ENCODE peak calls at places on chromosomes 7 and 10, in six cellular contexts. X is stomach, N is transverse colon, M is IMR-90, R is left lung, A is heart right ventricle. F is an unnamed sample.

GRCh38 chr10:95759233-95759826 is 3.4 kb downstream of the ENTPD1 start:
- DNase-seq in X (no peak), N (no peak), M (no peak), R (no peak), A (no peak), F (no peak)

GRCh38 chr7:17166824-17167379 is 131.6 kb upstream of the AHR start:
- DNase-seq in X (no peak), N (no peak), M (no peak), R (no peak), A (no peak), F (no peak)

GRCh38 chr10:6228010-6228511 is 25.3 kb downstream of the PFKFB3 start:
- DNase-seq in X (no peak), N (no peak), M (peak; percentile 61), R (no peak), A (no peak), F (no peak)

GRCh38 chr7:30422922-30423321 is 55.7 kb downstream of the NOD1 start:
- DNase-seq in X (no peak), N (no peak), M (peak; percentile 23), R (no peak), A (no peak), F (no peak)

GRCh38 chr10:112815238-112816032 is 134.6 kb upstream of the TCF7L2 start:
- DNase-seq in X (no peak), N (no peak), M (peak; percentile 67), R (no peak), A (no peak), F (no peak)

GRCh38 chr10:124415210-124415609 is 3.5 kb downstream of the OAT start:
- DNase-seq in X (no peak), N (no peak), M (no peak), R (no peak), A (no peak), F (no peak)

GRCh38 chr10:104766341-104766740 is 125.3 kb downstream of the SORCS3 start:
- DNase-seq in X (no peak), N (no peak), M (no peak), R (no peak), A (no peak), F (no peak)

GRCh38 chr10:94210465-94211186 is 152.1 kb downstream of the NOC3L start:
- DNase-seq in X (no peak), N (no peak), M (no peak), R (no peak), A (no peak), F (no peak)

GRCh38 chr7:4245866-4246470 is 436.1 kb upstream of the FOXK1 start:
- DNase-seq in X (no peak), N (no peak), M (no peak), R (no peak), A (no peak), F (no peak)

GRCh38 chr10:101029520-101030309 is 1.2 kb downstream of the PDZD7 start:
- DNase-seq in X (no peak), N (no peak), M (no peak), R (no peak), A (no peak), F (no peak)

GRCh38 chr7:8204674-8205377 is 57.1 kb downstream of the ICA1 start:
- DNase-seq in X (no peak), N (no peak), M (no peak), R (no peak), A (no peak), F (no peak)

DNA sequence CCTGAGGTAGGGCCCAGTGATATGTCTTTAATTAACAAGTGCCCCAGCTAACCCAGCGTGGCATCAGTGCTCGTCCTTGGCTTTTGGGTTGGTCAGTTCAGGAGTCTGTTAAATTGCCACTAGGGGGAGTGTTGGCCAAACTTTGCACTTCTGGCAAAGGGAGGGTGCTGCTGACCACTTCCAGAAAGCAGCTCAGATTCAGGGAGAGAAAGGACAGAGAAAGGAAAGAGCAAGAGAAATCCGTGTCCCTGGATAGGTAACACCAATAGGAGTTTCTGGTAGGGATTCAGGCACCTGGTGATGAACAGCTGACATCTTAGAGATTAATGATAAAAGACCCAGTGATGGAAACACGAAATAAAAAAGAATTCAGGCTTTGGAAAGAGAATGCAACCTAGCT is 243.1 kb upstream of the AOAH start:
- DNase-seq in X (peak; percentile 57), N (peak; percentile 24), M (peak; percentile 62), R (peak; percentile 55), A (peak; percentile 20), F (peak; percentile 65)
- H3K4me1 ChIP-seq in X (peaks cover 55% of the 10 kb centered on the region), N (peaks cover 9% of the 10 kb centered on the region), M (no peaks in the 10 kb centered on the region), R (peaks cover 42% of the 10 kb centered on the region), A (no peaks in the 10 kb centered on the region), F (no peaks in the 10 kb centered on the region)

DNA sequence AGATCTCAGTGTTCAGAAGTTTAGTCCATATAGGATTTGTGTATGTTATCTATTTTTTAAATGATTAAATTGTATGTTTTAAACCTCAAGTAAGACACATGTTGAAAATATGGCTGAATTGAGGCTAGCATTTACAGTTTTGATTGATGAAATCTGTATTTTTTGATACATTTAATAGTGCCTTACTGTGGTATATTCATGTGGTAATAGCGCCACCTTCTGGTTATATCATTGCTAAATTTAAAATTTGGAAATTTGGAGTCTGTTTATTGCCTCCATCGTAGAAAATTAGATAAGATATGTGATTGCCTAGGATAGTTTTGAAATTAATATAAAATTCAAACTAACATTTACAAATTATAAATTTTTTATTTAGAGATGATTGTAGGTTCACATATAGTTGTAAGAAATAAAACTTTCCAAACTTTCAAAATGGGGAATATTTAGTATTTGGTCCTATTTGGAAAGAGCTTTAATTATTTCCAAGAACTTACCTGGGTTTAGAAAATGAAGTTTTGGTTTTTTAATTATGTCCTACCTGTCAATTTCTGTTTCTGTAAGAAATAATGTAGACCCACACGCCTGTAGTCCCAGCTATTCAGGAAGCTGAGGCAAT is 19.1 kb upstream of the ARMS2 start:
- DNase-seq in X (no peak), N (no peak), M (peak; percentile 55), R (no peak), A (no peak), F (no peak)
- TF ChIP-seq CTCF in X (peak; percentile 80), N (peak; percentile 67), M (peak; percentile 78), R (peak; percentile 48), A (peak; percentile 59), F (peak; percentile 64)

GRCh38 chr7:101174322-101174854 is 5.7 kb downstream of the NAT16 start:
- DNase-seq in X (no peak), N (no peak), M (no peak), R (no peak), A (no peak), F (no peak)

GRCh38 chr7:101172005-101172853 is 6.9 kb upstream of the VGF start:
- DNase-seq in X (no peak), N (no peak), M (no peak), R (no peak), A (no peak), F (no peak)

GRCh38 chr7:101171442-101171837 is 6.1 kb upstream of the VGF start:
- DNase-seq in X (no peak), N (no peak), M (no peak), R (no peak), A (no peak), F (no peak)

GRCh38 chr7:101173752-101174244 is 6.3 kb downstream of the NAT16 start:
- DNase-seq in X (peak; percentile 34), N (no peak), M (no peak), R (no peak), A (no peak), F (peak; percentile 26)

GRCh38 chr7:101172854-101173751 is 7.0 kb downstream of the NAT16 start:
- DNase-seq in X (peak; percentile 85), N (peak; percentile 68), M (peak; percentile 71), R (peak; percentile 76), A (peak; percentile 74), F (peak; percentile 72)
- H3K4me3 ChIP-seq in X (peak overlapping the region; percentile 28), N (no peak overlapping the region), M (no peak overlapping the region), R (no peak overlapping the region), A (peak overlapping the region; percentile 3), F (peak overlapping the region; percentile 20)

DNA sequence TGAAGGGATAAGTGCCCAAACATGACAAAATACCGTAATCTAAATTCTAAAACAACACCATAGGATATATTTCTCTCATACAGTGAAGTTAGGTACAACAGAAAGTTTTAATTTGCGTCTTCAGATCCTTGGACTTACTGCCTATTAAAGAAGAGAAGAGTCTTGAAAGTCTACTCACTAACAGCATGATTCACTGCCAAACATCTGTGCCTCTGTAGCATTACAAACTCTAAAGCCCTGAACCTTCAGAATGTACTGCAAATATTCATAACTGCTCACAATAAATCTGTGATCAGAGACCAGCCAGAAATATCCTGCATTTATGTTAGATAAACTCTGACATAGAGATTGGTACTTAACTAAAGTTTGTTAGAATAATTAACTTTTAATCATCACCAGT is 365.3 kb downstream of the PARD3 start:
- DNase-seq in X (no peak), N (no peak), M (peak; percentile 47), R (no peak), A (no peak), F (no peak)
- H3K4me1 ChIP-seq in X (no peaks in the 10 kb centered on the region), N (peaks cover 12% of the 10 kb centered on the region), M (peaks cover 1% of the 10 kb centered on the region), R (no peaks in the 10 kb centered on the region), A (no peaks in the 10 kb centered on the region), F (no peaks in the 10 kb centered on the region)

DNA sequence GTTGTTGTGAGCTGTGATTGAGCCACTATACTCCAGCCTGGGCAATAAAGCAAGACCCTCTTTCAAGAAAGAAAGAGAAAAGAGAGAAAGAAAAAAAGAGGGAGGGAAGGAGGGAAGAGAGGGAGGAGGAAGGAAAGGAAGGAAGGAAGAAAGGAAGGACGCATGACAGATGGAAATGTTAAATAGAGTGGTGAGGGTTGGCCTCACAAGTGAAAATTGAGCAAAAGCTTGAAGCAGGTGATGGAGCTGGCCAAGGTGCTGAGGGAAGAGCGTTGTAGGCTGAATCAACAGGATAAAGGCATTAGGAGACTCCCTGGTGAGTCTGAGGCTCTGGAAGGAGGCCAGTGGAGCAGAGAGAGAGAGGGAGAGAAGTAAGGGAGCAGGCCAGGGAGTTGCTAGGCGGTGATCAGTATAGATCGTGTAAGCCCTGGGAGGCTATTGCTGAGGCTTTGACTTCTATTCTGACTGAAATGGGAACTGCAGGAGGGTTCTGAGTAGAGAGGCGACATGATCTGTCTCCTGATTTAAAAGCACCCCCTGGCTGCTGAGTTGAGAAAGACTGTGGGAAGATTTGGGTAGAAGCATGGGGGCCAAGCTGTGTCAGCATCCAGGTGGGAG is 26.5 kb upstream of the TMEM248 start:
- DNase-seq in X (no peak), N (no peak), M (peak; percentile 46), R (no peak), A (no peak), F (no peak)
- TF ChIP-seq CTCF in X (no peak), N (no peak), M (no peak), R (no peak), A (no peak), F (no peak)

GRCh38 chr7:74480861-74481417 is 27.2 kb downstream of the GTF2IRD1 start:
- DNase-seq in X (peak; percentile 53), N (peak; percentile 64), M (peak; percentile 51), R (peak; percentile 58), A (peak; percentile 37), F (peak; percentile 72)
- H3K4me3 ChIP-seq in X (peak overlapping the region; percentile 35), N (no peak overlapping the region), M (no peak overlapping the region), R (peak overlapping the region; percentile 40), A (peak overlapping the region; percentile 46), F (peak overlapping the region; percentile 50)

GRCh38 chr7:25665346-25665745 is 437.1 kb upstream of the NPVF start:
- DNase-seq in X (no peak), N (peak; percentile 25), M (no peak), R (no peak), A (no peak), F (no peak)

GRCh38 chr7:25665903-25666670 is 437.8 kb upstream of the NPVF start:
- DNase-seq in X (no peak), N (no peak), M (no peak), R (no peak), A (no peak), F (no peak)

GRCh38 chr7:25669300-25669781 is 441.1 kb upstream of the NPVF start:
- DNase-seq in X (no peak), N (no peak), M (no peak), R (no peak), A (no peak), F (no peak)

GRCh38 chr7:25664593-25664992 is 436.3 kb upstream of the NPVF start:
- DNase-seq in X (no peak), N (no peak), M (no peak), R (no peak), A (no peak), F (no peak)

GRCh38 chr7:25666671-25667060 is 438.4 kb upstream of the NPVF start:
- DNase-seq in X (no peak), N (no peak), M (no peak), R (no peak), A (no peak), F (no peak)
- H3K4me1 ChIP-seq in X (peaks cover 69% of the 10 kb centered on the region), N (peaks cover 13% of the 10 kb centered on the region), M (no peaks in the 10 kb centered on the region), R (no peaks in the 10 kb centered on the region), A (no peaks in the 10 kb centered on the region), F (no peaks in the 10 kb centered on the region)